ENCODE peak calls at places on chromosome 5, in eight cellular contexts. P is GM13977, L is astrocyte of the spinal cord, N is SJCRH30, Q is NCI-H1694, S is tibial artery, Z is HTR-8/SVneo, U is epithelial cell of esophagus. I is an unnamed sample.
A peak's percentile ranks its signal among the peaks of the same experiment; 100 is the strongest.

GRCh38 chr5:134026521-134027202 is 21.9 kb upstream of the VDAC1 start:
- DNase-seq in P (peak; percentile 78), L (peak; percentile 61), N (peak; percentile 76), Q (peak; percentile 50), S (peak; percentile 42), Z (peak; percentile 74), U (peak; percentile 89), I (peak; percentile 56)

GRCh38 chr5:5271606-5272321 is 131.6 kb downstream of the ADAMTS16 start:
- DNase-seq in P (no peak), L (peak; percentile 68), N (no peak), Q (no peak), S (no peak), Z (peak; percentile 42), U (no peak), I (no peak)

GRCh38 chr5:89372176-89372575 is 489.2 kb upstream of the MEF2C start:
- DNase-seq in P (no peak), L (peak; percentile 55), N (no peak), Q (no peak), S (no peak), Z (no peak), U (no peak), I (no peak)

GRCh38 chr5:52757527-52757926 is 30.2 kb upstream of the ITGA1 start:
- DNase-seq in P (no peak), L (no peak), N (no peak), Q (no peak), S (no peak), Z (no peak), U (no peak), I (no peak)

GRCh38 chr5:168931638-168932345 is 352.6 kb upstream of the PANK3 start:
- DNase-seq in P (no peak), L (no peak), N (no peak), Q (no peak), S (no peak), Z (peak; percentile 10), U (peak; percentile 78), I (no peak)

GRCh38 chr5:17217421-17218352 is at the start of gene BASP1:
- DNase-seq in P (peak; percentile 89), L (peak; percentile 87), N (no peak), Q (peak; percentile 40), S (peak; percentile 90), Z (peak; percentile 59), U (peak; percentile 84), I (peak; percentile 90)

GRCh38 chr5:143398451-143399237 is 4.8 kb downstream of the NR3C1 start:
- DNase-seq in P (no peak), L (peak; percentile 45), N (no peak), Q (no peak), S (no peak), Z (no peak), U (no peak), I (no peak)

GRCh38 chr5:75040973-75041372 is 11.4 kb downstream of the GCNT4 start:
- DNase-seq in P (no peak), L (no peak), N (no peak), Q (no peak), S (no peak), Z (no peak), U (peak; percentile 46), I (no peak)

GRCh38 chr5:1376921-1377320 is 32.0 kb upstream of the CLPTM1L start:
- DNase-seq in P (no peak), L (no peak), N (peak; percentile 1), Q (peak; percentile 87), S (no peak), Z (no peak), U (no peak), I (no peak)

GRCh38 chr5:91283899-91284298 is 99.2 kb downstream of the ARRDC3 start:
- DNase-seq in P (no peak), L (peak; percentile 93), N (no peak), Q (no peak), S (no peak), Z (no peak), U (peak; percentile 64), I (no peak)

GRCh38 chr5:178902849-178903248 is 7.1 kb downstream of the ZFP2 start:
- DNase-seq in P (no peak), L (no peak), N (no peak), Q (no peak), S (no peak), Z (no peak), U (peak; percentile 54), I (no peak)

GRCh38 chr5:144126707-144127106 is 43.8 kb downstream of the YIPF5 start:
- DNase-seq in P (no peak), L (no peak), N (no peak), Q (no peak), S (no peak), Z (no peak), U (no peak), I (no peak)

GRCh38 chr5:27450607-27451006 is 412.2 kb upstream of the CDH9 start:
- DNase-seq in P (no peak), L (peak; percentile 10), N (no peak), Q (no peak), S (no peak), Z (no peak), U (peak; percentile 66), I (no peak)

GRCh38 chr5:133514456-133514855 is 97.9 kb downstream of the FSTL4 start:
- DNase-seq in P (no peak), L (no peak), N (peak; percentile 62), Q (no peak), S (no peak), Z (no peak), U (no peak), I (no peak)

GRCh38 chr5:37435261-37435660 is 56.1 kb downstream of the WDR70 start:
- DNase-seq in P (no peak), L (peak; percentile 37), N (no peak), Q (no peak), S (no peak), Z (no peak), U (no peak), I (no peak)

GRCh38 chr5:150512368-150512747 is 4.4 kb downstream of the NDST1 start:
- DNase-seq in P (no peak), L (no peak), N (no peak), Q (no peak), S (no peak), Z (no peak), U (no peak), I (no peak)

GRCh38 chr5:104456122-104456521 is 893.5 kb upstream of the NUDT12 start:
- DNase-seq in P (no peak), L (no peak), N (peak; percentile 5), Q (no peak), S (no peak), Z (no peak), U (no peak), I (no peak)

GRCh38 chr5:128538249-128539037 is 398 bp upstream of the FBN2 start:
- DNase-seq in P (peak; percentile 18), L (peak; percentile 84), N (peak; percentile 93), Q (no peak), S (peak; percentile 60), Z (peak; percentile 79), U (peak; percentile 79), I (peak; percentile 50)

GRCh38 chr5:77847814-77848290 is 71.7 kb upstream of the TBCA start:
- DNase-seq in P (no peak), L (no peak), N (no peak), Q (no peak), S (no peak), Z (no peak), U (no peak), I (no peak)

GRCh38 chr5:156314416-156314815 is 12.5 kb upstream of the SGCD start:
- DNase-seq in P (no peak), L (no peak), N (no peak), Q (no peak), S (no peak), Z (no peak), U (no peak), I (no peak)

GRCh38 chr5:115977096-115977495 is 14.8 kb downstream of the LVRN start:
- DNase-seq in P (peak; percentile 23), L (no peak), N (no peak), Q (no peak), S (no peak), Z (no peak), U (no peak), I (no peak)

GRCh38 chr5:158755971-158756370 is 343.7 kb downstream of the EBF1 start:
- DNase-seq in P (no peak), L (peak; percentile 11), N (peak; percentile 35), Q (no peak), S (no peak), Z (no peak), U (no peak), I (no peak)

GRCh38 chr5:170774831-170775230 is 8.7 kb upstream of the GABRP start:
- DNase-seq in P (no peak), L (no peak), N (no peak), Q (no peak), S (no peak), Z (no peak), U (no peak), I (no peak)

GRCh38 chr5:42855386-42855785 is 43.7 kb upstream of the SELENOP start:
- DNase-seq in P (no peak), L (no peak), N (peak; percentile 98), Q (no peak), S (no peak), Z (no peak), U (no peak), I (no peak)

GRCh38 chr5:80175337-80175736 is 80.5 kb downstream of the SERINC5 start:
- DNase-seq in P (no peak), L (no peak), N (no peak), Q (no peak), S (no peak), Z (no peak), U (no peak), I (no peak)

GRCh38 chr5:1782385-1783213 is 17.0 kb downstream of the MRPL36 start:
- DNase-seq in P (no peak), L (no peak), N (no peak), Q (no peak), S (no peak), Z (no peak), U (no peak), I (no peak)